ENCODE peak calls at places on chromosome X, in seven cellular contexts. T is NCI-H2081 treated with DMSO at 0.1 percent for 48 hours; L is ACHN; S is lower lobe of right lung; K is CD8-positive, alpha-beta memory T cell; E is left cardiac atrium; Z is C1 segment of cervical spinal cord. M is an unnamed sample.
A peak's percentile ranks its signal among the peaks of the same experiment; 100 is the strongest.

GRCh38 chrX:46687619-46688018 is 71.3 kb downstream of the SLC9A7 start:
- DNase-seq in Z (no peak), K (no peak), S (no peak), T (no peak), E (no peak), L (no peak), M (no peak)

GRCh38 chrX:30488092-30488491 is 89.5 kb downstream of the TASL start:
- DNase-seq in L (peak; percentile 2), E (no peak), S (no peak), K (no peak), Z (no peak), T (no peak), M (peak; percentile 6)

GRCh38 chrX:5681159-5681558 is 547.5 kb downstream of the NLGN4X start:
- DNase-seq in K (no peak), Z (no peak), T (no peak), L (peak; percentile 24), E (no peak), S (no peak), M (peak; percentile 5)

GRCh38 chrX:101485212-101486064 is at the start of gene ARMCX4:
- DNase-seq in K (no peak), L (peak; percentile 28), T (peak; percentile 61), E (peak; percentile 51), S (peak; percentile 55), Z (peak; percentile 39), M (peak; percentile 31)

GRCh38 chrX:129540725-129541184 is 696 bp downstream of the OCRL start:
- DNase-seq in T (no peak), Z (peak; percentile 13), L (no peak), S (peak; percentile 39), K (no peak), E (peak; percentile 22), M (peak; percentile 17)

GRCh38 chrX:140141444-140142029 is 176.2 kb upstream of the CXorf66 start:
- DNase-seq in E (no peak), L (peak; percentile 16), T (no peak), K (no peak), S (no peak), Z (peak; percentile 6), M (peak; percentile 48)

GRCh38 chrX:47749185-47749967 is 87.3 kb upstream of the ZNF81 start:
- DNase-seq in E (no peak), L (no peak), K (no peak), Z (no peak), S (no peak), T (no peak), M (peak; percentile 8)

GRCh38 chrX:120029354-120029753 is 48.1 kb downstream of the RHOXF2B start:
- DNase-seq in L (no peak), K (no peak), Z (no peak), S (no peak), T (no peak), E (no peak), M (no peak)

GRCh38 chrX:94961730-94962129 is 1287.7 kb downstream of the FAM133A start:
- DNase-seq in E (no peak), S (no peak), L (no peak), T (no peak), K (no peak), Z (no peak), M (no peak)

M was measured in pons.